ENCODE peak calls at places on chromosome 19, in ten cellular contexts. W is AG04450, T is MCF 10A, Z is lower lobe of right lung, B is glutamatergic neuron, Q is stomach, U is RWPE1, S is heart right ventricle, L is fibroblast of lung, Y is PC-3. V is an unnamed sample.
A peak's percentile ranks its signal among the peaks of the same experiment; 100 is the strongest.

GRCh38 chr19:5131031-5131865 is 162.3 kb downstream of the KDM4B start:
- DNase-seq in Z (no peak), Q (no peak), W (no peak), L (no peak), Y (no peak), B (peak; percentile 57), T (no peak), U (no peak), S (no peak), V (no peak)

GRCh38 chr19:5961969-5962945 is 15.7 kb downstream of the RANBP3 start:
- DNase-seq in S (no peak), Z (peak; percentile 81), L (peak; percentile 69), B (no peak), W (no peak), Y (peak; percentile 74), U (no peak), Q (peak; percentile 76), T (no peak), V (no peak)

GRCh38 chr19:30450101-30450500 is 77.9 kb downstream of the ZNF536 start:
- DNase-seq in B (peak; percentile 35), Y (no peak), W (no peak), Z (no peak), S (peak; percentile 74), Q (no peak), U (no peak), L (peak; percentile 27), T (no peak), V (peak; percentile 23)

GRCh38 chr19:6509118-6509971 is 7.2 kb upstream of the TUBB4A start:
- DNase-seq in L (no peak), S (no peak), U (no peak), T (no peak), W (no peak), Y (no peak), Z (peak; percentile 60), B (no peak), Q (peak; percentile 63), V (no peak)

GRCh38 chr19:6267552-6268381 is 12.0 kb downstream of the MLLT1 start:
- DNase-seq in U (no peak), B (no peak), S (no peak), L (no peak), Z (no peak), W (no peak), T (no peak), Q (no peak), Y (no peak), V (no peak)

GRCh38 chr19:30692517-30692870 is 320.3 kb downstream of the ZNF536 start:
- DNase-seq in U (no peak), Q (no peak), B (no peak), L (peak; percentile 16), Z (no peak), Y (no peak), S (no peak), W (no peak), T (no peak), V (no peak)

GRCh38 chr19:41753159-41753558 is 2.2 kb upstream of the CEACAM6 start:
- DNase-seq in Z (peak; percentile 87), Q (peak; percentile 78), B (peak; percentile 75), W (no peak), T (peak; percentile 65), Y (peak; percentile 69), L (peak; percentile 3), U (peak; percentile 51), S (no peak), V (peak; percentile 36)

GRCh38 chr19:38527466-38528136 is 90.2 kb downstream of the MAP4K1 start:
- DNase-seq in L (no peak), Q (no peak), U (no peak), Z (no peak), B (no peak), Y (no peak), W (no peak), T (no peak), S (no peak), V (peak; percentile 30)

GRCh38 chr19:16051254-16052025 is 24.9 kb upstream of the TPM4 start:
- DNase-seq in B (no peak), T (peak; percentile 34), S (no peak), U (no peak), L (peak; percentile 31), W (no peak), Y (peak; percentile 15), Q (no peak), Z (peak; percentile 20), V (no peak)

GRCh38 chr19:844300-844971 is 3.6 kb downstream of the PRTN3 start:
- DNase-seq in W (no peak), Q (no peak), S (no peak), L (no peak), Y (no peak), T (peak; percentile 51), U (no peak), Z (no peak), B (no peak), V (no peak)

GRCh38 chr19:41521860-41522555 is 54.0 kb upstream of the CEACAM21 start:
- DNase-seq in W (no peak), U (no peak), B (peak; percentile 55), Q (no peak), S (no peak), Z (peak; percentile 58), T (no peak), L (no peak), Y (no peak), V (no peak)

GRCh38 chr19:27865927-27866777 is 1346.8 kb downstream of the UQCRFS1 start:
- DNase-seq in S (no peak), T (no peak), Y (no peak), B (no peak), Z (no peak), U (no peak), W (no peak), L (no peak), Q (no peak), V (no peak)

GRCh38 chr19:55341191-55342043 is 1.7 kb downstream of the KMT5C start:
- DNase-seq in W (no peak), T (peak; percentile 66), Z (peak; percentile 88), Q (peak; percentile 77), L (peak; percentile 44), S (peak; percentile 78), U (peak; percentile 84), Y (peak; percentile 62), B (peak; percentile 92), V (peak; percentile 83)

GRCh38 chr19:49436381-49437017 is 4.8 kb downstream of the SLC17A7 start:
- DNase-seq in B (peak; percentile 84), Z (no peak), L (no peak), S (no peak), W (no peak), Q (no peak), T (no peak), U (peak; percentile 38), Y (no peak), V (peak; percentile 75)

GRCh38 chr19:9060559-9061340 is 26.1 kb upstream of the OR1M1 start:
- DNase-seq in S (no peak), Q (no peak), Z (no peak), W (no peak), U (no peak), B (no peak), L (no peak), T (no peak), Y (no peak), V (no peak)

GRCh38 chr19:8041553-8041952 is 11.0 kb upstream of the CCL25 start:
- DNase-seq in Z (no peak), U (no peak), B (no peak), Q (no peak), L (no peak), T (no peak), S (no peak), Y (no peak), W (no peak), V (no peak)

GRCh38 chr19:51097166-51097736 is 11.0 kb downstream of the CTU1 start:
- DNase-seq in Y (peak; percentile 77), W (no peak), B (peak; percentile 81), Z (peak; percentile 85), Q (peak; percentile 77), U (peak; percentile 80), S (peak; percentile 62), L (peak; percentile 51), T (peak; percentile 87), V (peak; percentile 87)

GRCh38 chr19:52585604-52586003 is 15.5 kb downstream of the ZNF701 start:
- DNase-seq in U (no peak), Z (no peak), W (no peak), L (no peak), S (no peak), Q (no peak), Y (no peak), T (no peak), B (no peak), V (no peak)

GRCh38 chr19:52585101-52585500 is 15.0 kb downstream of the ZNF701 start:
- DNase-seq in U (no peak), Y (no peak), L (peak; percentile 5), Z (no peak), T (no peak), S (no peak), B (no peak), W (no peak), Q (no peak), V (no peak)

DNA sequence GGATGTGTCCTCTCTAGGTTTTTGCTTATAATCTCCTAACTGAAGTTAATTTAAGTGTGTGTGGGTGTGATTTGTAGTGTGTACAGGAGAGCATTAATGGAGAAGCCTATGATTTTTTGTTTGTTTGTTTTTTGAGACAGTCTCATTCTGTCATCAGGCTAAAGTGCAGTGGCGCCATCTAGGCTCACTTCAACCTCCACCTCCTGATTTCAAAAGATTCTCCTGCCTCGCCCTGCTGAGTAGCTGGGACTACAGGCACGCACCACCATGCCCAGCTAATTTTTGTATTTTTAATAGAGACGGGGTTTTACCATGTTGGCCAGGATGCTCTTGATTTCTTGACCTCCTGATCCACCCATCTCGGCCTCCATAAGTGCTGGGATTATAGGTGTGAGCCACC is 20.6 kb downstream of the ZNF701 start:
- DNase-seq in Z (no peak), W (no peak), L (no peak), U (no peak), Y (no peak), T (no peak), Q (no peak), S (no peak), B (no peak), V (no peak)
- TF ChIP-seq CTCF in Z (no peak), W (no peak), L (no peak), U (no peak), Y (peak; percentile 20), T (no peak), Q (no peak), S (no peak), B (no peak), V (no peak)

GRCh38 chr19:12864721-12865715 is 16.2 kb downstream of the DNASE2 start:
- DNase-seq in L (no peak), T (no peak), S (no peak), B (no peak), Y (no peak), Q (peak; percentile 55), Z (no peak), U (no peak), W (no peak), V (no peak)
- TF ChIP-seq CTCF in L (no peak), T (no peak), S (no peak), B (no peak), Y (no peak), Q (no peak), Z (no peak), U (no peak), W (no peak), V (no peak)

GRCh38 chr19:52592301-52592700 is 22.2 kb downstream of the ZNF701 start:
- DNase-seq in B (no peak), W (no peak), U (no peak), Q (no peak), T (no peak), L (no peak), S (no peak), Y (no peak), Z (no peak), V (no peak)
- TF ChIP-seq CTCF in B (no peak), W (no peak), U (no peak), Q (no peak), T (no peak), L (no peak), S (no peak), Y (no peak), Z (no peak), V (no peak)

GRCh38 chr19:13953021-13953531 is 767 bp downstream of the DCAF15 start:
- DNase-seq in U (peak; percentile 67), Z (no peak), L (peak; percentile 57), Q (peak; percentile 36), W (no peak), S (peak; percentile 45), Y (peak; percentile 46), B (no peak), T (peak; percentile 71), V (no peak)
- TF ChIP-seq CTCF in U (no peak), Z (no peak), L (peak; percentile 12), Q (no peak), W (no peak), S (no peak), Y (peak; percentile 29), B (no peak), T (no peak), V (no peak)